ENCODE peak calls at places on chromosomes 3 and 15, in nine cellular contexts. Q, U, Z, T, E, X, P, Y and B are unnamed samples.

GRCh38 chr3:47083786-47084185 is 80.1 kb downstream of the SETD2 start:
- DNase-seq in Q (no peak), E (no peak), Y (no peak), X (no peak), U (no peak), T (no peak), P (no peak), Z (no peak), B (no peak)

GRCh38 chr3:122409392-122409791 is 6.5 kb downstream of the WDR5B start:
- DNase-seq in Y (no peak), T (no peak), E (no peak), Q (no peak), U (no peak), P (no peak), Z (no peak), X (no peak), B (no peak)

GRCh38 chr3:45477838-45478237 is 89.5 kb downstream of the LARS2 start:
- DNase-seq in P (no peak), X (no peak), Z (no peak), Y (no peak), E (no peak), T (no peak), Q (no peak), U (no peak), B (no peak)

GRCh38 chr3:127033786-127034185 is 50.9 kb downstream of the PLXNA1 start:
- DNase-seq in Z (no peak), Y (no peak), X (no peak), T (no peak), P (no peak), E (no peak), U (no peak), Q (no peak), B (no peak)

GRCh38 chr15:54576303-54576935 is 598.2 kb downstream of the UNC13C start:
- DNase-seq in T (no peak), E (no peak), Q (no peak), Z (no peak), P (no peak), U (no peak), X (no peak), Y (no peak), B (no peak)

GRCh38 chr3:88824646-88825303 is 282.6 kb upstream of the EPHA3 start:
- DNase-seq in E (no peak), Q (no peak), T (no peak), Z (no peak), U (no peak), P (no peak), X (no peak), Y (no peak), B (no peak)

GRCh38 chr3:38560284-38560683 is 64.1 kb downstream of the EXOG start:
- DNase-seq in U (peak), E (no peak), T (peak), P (no peak), Q (no peak), X (no peak), Z (no peak), Y (no peak), B (no peak)

GRCh38 chr15:80403712-80404056 is 498 bp upstream of the ARNT2 start:
- DNase-seq in Y (no peak), P (peak), Q (no peak), T (peak), U (no peak), X (no peak), E (no peak), Z (no peak), B (no peak)

GRCh38 chr3:193783166-193783896 is 190.3 kb downstream of the OPA1 start:
- DNase-seq in T (no peak), E (no peak), U (no peak), Z (no peak), Q (no peak), X (no peak), P (no peak), Y (no peak), B (peak)

GRCh38 chr15:64864080-64864479 is 22.4 kb downstream of the PLEKHO2 start:
- DNase-seq in U (no peak), T (no peak), P (no peak), X (no peak), Y (no peak), E (no peak), Z (no peak), Q (no peak), B (no peak)

GRCh38 chr15:84789762-84790161 is 27.4 kb upstream of the ALPK3 start:
- DNase-seq in E (no peak), Y (no peak), Z (no peak), T (no peak), Q (no peak), X (no peak), U (no peak), P (no peak), B (no peak)
- TF ChIP-seq CTCF in E (no peak), Y (no peak), Z (no peak), T (no peak), Q (no peak), X (no peak), U (no peak), P (no peak), B (no peak)

DNA sequence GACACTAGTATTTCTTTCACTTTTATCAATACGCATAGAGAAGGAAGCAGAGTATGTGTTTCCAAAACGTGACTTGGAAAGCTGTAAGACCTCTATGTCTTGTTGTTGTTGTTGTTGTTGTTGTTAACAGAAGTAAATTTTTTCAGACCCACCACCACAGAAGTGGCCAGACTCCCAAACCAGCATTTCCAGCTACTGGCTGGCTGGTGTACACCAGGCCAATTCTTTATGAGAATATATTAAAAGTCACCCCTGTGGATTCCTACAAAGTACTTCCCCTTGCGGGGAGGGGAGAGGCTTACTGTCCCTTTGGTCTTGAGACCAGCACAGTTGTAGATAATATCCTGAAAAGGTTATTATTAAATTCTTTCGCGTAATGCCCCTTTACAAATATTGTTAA is 1.6 kb upstream of the FOXP1 start:
- DNase-seq in Y (no peak), Q (no peak), E (no peak), U (no peak), T (no peak), Z (no peak), P (no peak), X (no peak), B (no peak)
- H3K4me3 ChIP-seq in Y (no peak), Q (no peak), E (no peak), U (peak), T (no peak), Z (no peak), P (peak), X (no peak), B (no peak)

DNA sequence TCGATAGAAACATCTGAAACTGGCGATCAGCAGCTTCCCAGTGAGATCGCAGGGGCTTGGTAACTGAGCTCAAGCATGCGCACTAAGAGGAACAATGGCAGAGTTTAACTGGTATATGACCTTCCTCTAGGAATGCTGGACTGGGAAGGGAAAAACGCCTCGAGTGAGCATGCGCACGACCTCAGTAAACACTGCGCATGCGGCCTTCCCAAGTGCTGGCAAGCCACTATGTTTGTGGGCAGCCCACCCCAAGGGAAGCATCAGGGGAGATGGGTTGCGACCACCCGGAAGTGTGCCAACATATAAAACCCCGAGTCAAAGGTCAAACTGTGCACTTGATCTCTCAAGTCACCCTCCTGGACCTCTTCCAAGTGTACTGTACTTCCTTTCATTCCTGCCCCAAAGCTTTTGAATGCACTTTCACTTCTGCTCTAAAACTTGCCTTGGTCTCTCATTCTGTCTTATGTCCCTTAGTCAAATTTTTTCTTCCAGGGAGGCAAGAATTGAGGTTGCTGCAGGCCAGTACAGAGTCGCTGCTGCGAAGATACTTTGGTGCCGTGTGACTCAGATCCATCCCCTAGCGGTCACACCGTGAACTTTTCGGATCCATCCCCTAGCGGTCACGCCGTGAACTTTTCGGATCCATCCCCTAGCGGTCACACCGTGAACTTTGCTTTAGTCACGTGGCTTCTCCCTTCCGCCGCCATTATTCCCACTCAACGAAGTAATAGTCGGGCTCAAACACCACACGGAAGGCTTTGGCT is 243.3 kb downstream of the FAM43A start:
- DNase-seq in U (no peak), Y (no peak), P (no peak), Z (no peak), T (peak), X (peak), E (no peak), Q (no peak), B (peak)
- TF ChIP-seq CTCF in U (no peak), Y (no peak), P (no peak), Z (peak), T (peak), X (peak), E (no peak), Q (no peak), B (peak)

DNA sequence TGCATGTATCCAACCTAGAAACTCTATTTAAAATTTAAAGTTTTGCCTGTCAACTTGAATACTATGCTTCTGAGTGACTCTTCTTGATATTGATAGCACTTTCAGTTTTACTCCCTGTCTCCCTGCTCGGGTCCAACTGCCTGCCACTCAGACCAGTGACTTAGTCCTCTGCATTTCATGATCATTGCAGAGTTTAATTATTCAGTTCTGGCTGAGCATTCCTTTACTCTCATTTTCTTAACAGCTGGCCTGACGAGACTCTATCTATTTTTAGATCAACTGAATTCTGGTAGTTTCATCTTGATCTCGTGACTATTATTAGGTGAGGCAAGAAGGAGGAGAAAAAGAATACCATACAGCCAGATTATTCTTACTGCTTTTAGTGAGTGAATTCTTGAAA is 617.4 kb downstream of the SI start:
- DNase-seq in Y (no peak), E (no peak), P (no peak), Q (no peak), X (no peak), U (no peak), Z (no peak), T (no peak), B (no peak)
- H3K4me3 ChIP-seq in Y (no peak), E (no peak), P (no peak), Q (no peak), X (no peak), U (no peak), Z (no peak), T (no peak), B (no peak)

DNA sequence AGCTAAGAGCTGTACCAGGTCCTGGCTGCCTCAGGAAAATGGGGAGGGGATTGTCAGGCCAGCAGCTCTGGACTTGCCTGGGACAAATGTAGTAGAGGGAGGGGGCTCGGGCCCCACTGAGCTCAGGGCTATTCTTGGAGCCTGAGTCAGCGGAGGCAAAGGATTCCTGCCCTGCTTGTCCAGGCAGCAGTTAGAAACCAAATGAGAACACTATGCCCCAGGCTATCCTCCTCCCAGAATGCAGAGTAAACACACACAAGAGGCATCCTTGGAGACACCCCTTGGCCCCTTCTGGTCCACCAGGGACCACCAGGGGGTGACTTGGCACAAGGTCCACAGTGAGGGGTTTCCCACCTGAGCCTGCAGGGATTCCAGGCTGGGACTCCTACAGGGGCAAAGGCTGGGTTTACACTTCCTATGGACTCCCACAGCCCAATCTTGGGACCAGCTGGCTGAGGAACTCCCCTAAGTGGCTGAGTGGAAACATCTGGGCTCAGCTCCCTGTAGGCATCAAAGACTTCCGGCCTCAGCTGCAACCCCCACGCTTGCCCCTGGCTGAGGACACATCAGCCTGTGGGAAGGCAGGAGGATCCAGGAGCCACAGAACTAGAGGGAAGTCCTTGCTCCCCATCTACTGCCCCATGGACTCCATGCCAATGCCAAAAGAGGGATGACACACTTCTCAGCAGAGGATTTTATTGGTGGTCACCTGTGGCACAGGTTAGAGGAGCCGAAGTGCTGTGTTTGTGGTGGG is 3.4 kb upstream of the COL7A1 start:
- DNase-seq in U (no peak), X (no peak), T (no peak), Q (peak), P (peak), Y (peak), Z (peak), E (peak), B (peak)
- TF ChIP-seq CTCF in U (no peak), X (no peak), T (no peak), Q (no peak), P (no peak), Y (no peak), Z (no peak), E (no peak), B (no peak)

GRCh38 chr3:65118279-65118678 is 430.5 kb upstream of the ADAMTS9 start:
- DNase-seq in Q (no peak), P (no peak), E (no peak), U (no peak), X (no peak), T (no peak), Y (no peak), Z (no peak), B (no peak)
- H3K4me3 ChIP-seq in Q (no peak), P (no peak), E (no peak), U (no peak), X (no peak), T (no peak), Y (no peak), Z (no peak), B (no peak)

GRCh38 chr3:173399001-173399400 is 1.5 kb downstream of the NLGN1 start:
- DNase-seq in Q (no peak), Y (no peak), U (no peak), E (no peak), P (no peak), T (no peak), X (no peak), Z (no peak), B (no peak)

GRCh38 chr3:173398111-173398479 is 551 bp downstream of the NLGN1 start:
- DNase-seq in Q (no peak), Z (no peak), P (no peak), Y (no peak), U (no peak), E (no peak), X (no peak), T (no peak), B (peak)

GRCh38 chr3:173396191-173397041 is 1.1 kb upstream of the NLGN1 start:
- DNase-seq in Y (no peak), T (peak), E (no peak), U (no peak), Q (no peak), Z (no peak), P (no peak), X (no peak), B (no peak)

GRCh38 chr3:173395412-173396181 is 1.9 kb upstream of the NLGN1 start:
- DNase-seq in X (peak), Y (peak), Z (peak), E (peak), U (peak), P (no peak), Q (peak), T (peak), B (peak)

DNA sequence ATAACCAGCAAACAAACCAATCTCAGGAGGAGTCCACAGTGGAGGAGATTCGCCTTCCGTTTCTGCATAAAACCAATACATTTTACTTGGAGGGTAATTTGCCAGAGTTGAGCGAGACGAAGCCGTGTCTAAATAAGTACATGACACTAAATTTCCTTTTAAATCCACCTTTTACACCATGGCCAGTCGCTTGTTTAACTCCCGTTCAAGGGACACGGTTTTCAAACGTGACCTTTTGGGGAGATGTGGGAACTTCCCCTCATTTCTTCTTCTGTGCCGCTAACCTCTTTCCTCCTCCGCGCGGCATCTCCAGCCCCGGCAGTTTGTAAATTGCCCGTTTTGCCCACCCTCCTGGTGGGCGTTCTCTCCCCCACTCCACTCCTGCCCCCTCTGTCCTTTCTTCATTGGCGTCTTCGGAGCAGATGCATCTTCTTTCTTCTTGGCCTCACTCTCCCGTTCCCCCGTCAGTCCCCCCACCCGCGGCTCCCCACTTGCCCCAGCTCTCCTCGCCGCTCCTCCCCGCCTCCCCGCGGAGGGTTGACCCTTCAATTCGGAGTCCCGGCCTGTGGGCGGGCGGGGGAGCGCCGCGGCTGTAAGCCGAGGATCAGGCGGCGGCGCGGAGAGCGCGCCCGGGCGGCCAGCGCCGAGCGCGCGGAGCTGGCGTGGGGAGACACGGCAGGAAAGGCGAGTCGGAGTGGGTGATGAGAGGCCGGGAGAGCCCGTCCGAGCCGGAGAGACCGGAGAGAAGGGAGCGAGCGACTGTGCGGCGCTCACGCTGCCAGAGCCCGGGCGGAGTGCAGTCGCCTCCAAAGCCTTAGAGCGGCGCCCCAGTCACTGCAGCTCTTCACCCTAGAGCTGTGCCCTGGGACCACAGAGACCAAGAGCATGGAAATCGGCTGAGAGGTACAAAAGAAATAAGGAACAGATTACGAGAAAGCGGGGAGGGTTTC is at the start of gene NLGN1:
- DNase-seq in Y (peak), Z (no peak), X (no peak), T (peak), P (no peak), E (peak), Q (no peak), U (peak), B (peak)
- TF ChIP-seq CTCF in Y (no peak), Z (peak), X (no peak), T (peak), P (no peak), E (no peak), Q (no peak), U (no peak), B (peak)

DNA sequence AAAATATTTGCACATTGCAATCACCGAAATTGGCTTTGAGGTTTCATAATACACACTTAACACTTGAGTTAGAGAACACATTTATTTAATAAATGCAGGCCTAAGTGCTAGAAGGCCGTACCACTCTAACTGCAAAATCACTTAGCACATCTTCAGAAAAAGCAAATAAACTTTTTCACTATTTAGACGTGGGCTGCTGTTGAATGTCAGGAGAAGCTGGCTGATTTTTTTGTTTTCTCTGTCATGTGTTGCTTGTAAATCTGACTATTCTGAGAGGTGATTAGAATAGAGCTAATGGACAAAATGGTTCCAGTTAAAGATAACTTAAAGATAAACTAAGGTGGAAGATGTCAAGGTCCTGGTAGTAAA is 265.1 kb downstream of the FOXP1 start:
- DNase-seq in Q (no peak), P (no peak), T (no peak), X (no peak), Y (no peak), E (no peak), Z (no peak), U (no peak), B (no peak)
- H3K4me3 ChIP-seq in Q (no peak), P (no peak), T (no peak), X (no peak), Y (no peak), E (no peak), Z (no peak), U (no peak), B (no peak)